ENCODE peak calls at places on chromosomes 6 and 20, in eight cellular contexts. K is cardiac muscle cell, D is spleen, M is sigmoid colon, G is psoas muscle, A is coronary artery, J is ovary, L is heart right ventricle. F is an unnamed sample.

GRCh38 chr6:34671362-34671761 is 25.2 kb downstream of the ILRUN start:
- DNase-seq in L (no peak), A (no peak), D (no peak), M (no peak), K (no peak), G (no peak), J (no peak), F (no peak)

GRCh38 chr6:36285187-36285612 is 15.3 kb downstream of the PNPLA1 start:
- DNase-seq in J (no peak), K (peak), A (no peak), D (no peak), G (no peak), L (no peak), M (no peak), F (no peak)

GRCh38 chr6:34928220-34928619 is 39.2 kb downstream of the ANKS1A start:
- DNase-seq in J (no peak), M (no peak), G (no peak), K (no peak), L (no peak), D (no peak), A (no peak), F (no peak)

GRCh38 chr6:74609857-74610256 is 596.0 kb downstream of the COL12A1 start:
- DNase-seq in K (no peak), G (no peak), M (no peak), L (no peak), D (no peak), J (no peak), A (no peak), F (no peak)

GRCh38 chr20:44618318-44618731 is 33.2 kb downstream of the ADA start:
- DNase-seq in A (no peak), D (peak), G (peak), K (no peak), J (peak), M (no peak), L (no peak), F (peak)

GRCh38 chr20:59933849-59934585 is 580 bp upstream of the SYCP2 start:
- DNase-seq in K (peak), D (peak), G (peak), J (peak), M (peak), A (peak), L (peak), F (peak)

GRCh38 chr20:24664266-24664986 is 195.0 kb downstream of the SYNDIG1 start:
- DNase-seq in M (no peak), A (no peak), J (no peak), G (no peak), L (no peak), K (no peak), D (no peak), F (no peak)

GRCh38 chr6:25880601-25881000 is 6.6 kb upstream of the SLC17A3 start:
- DNase-seq in K (no peak), L (no peak), M (no peak), J (no peak), A (no peak), G (no peak), D (no peak), F (no peak)

GRCh38 chr6:152221806-152222628 is 414.5 kb downstream of the ESR1 start:
- DNase-seq in A (no peak), G (no peak), D (no peak), J (no peak), K (no peak), M (no peak), L (no peak), F (no peak)

GRCh38 chr20:49851234-49851755 is 38.7 kb downstream of the SLC9A8 start:
- DNase-seq in L (no peak), D (no peak), G (no peak), M (no peak), J (no peak), K (peak), A (no peak), F (peak)

GRCh38 chr6:17865243-17865642 is 122.2 kb downstream of the KIF13A start:
- DNase-seq in A (no peak), G (no peak), D (no peak), L (no peak), J (no peak), M (no peak), K (peak), F (no peak)

GRCh38 chr6:46329568-46329967 is 158.8 kb upstream of the ENPP5 start:
- DNase-seq in J (no peak), M (no peak), G (no peak), L (peak), D (no peak), K (no peak), A (no peak), F (no peak)

GRCh38 chr6:11232968-11233626 is 629 bp upstream of the NEDD9 start:
- DNase-seq in M (no peak), G (no peak), L (no peak), A (no peak), K (peak), D (no peak), J (no peak), F (no peak)

GRCh38 chr6:138036955-138037592 is 70.1 kb downstream of the PERP start:
- DNase-seq in G (no peak), J (no peak), A (no peak), M (no peak), L (no peak), K (no peak), D (no peak), F (no peak)

GRCh38 chr20:19382371-19382770 is 169.9 kb downstream of the SLC24A3 start:
- DNase-seq in L (no peak), A (no peak), M (no peak), G (no peak), K (no peak), J (no peak), D (no peak), F (no peak)

GRCh38 chr20:46056970-46057855 is 28.2 kb downstream of the SLC12A5 start:
- DNase-seq in D (no peak), K (peak), M (peak), G (peak), A (peak), J (peak), L (peak), F (peak)

GRCh38 chr6:161080263-161080970 is 88.8 kb downstream of the MAP3K4 start:
- DNase-seq in K (no peak), L (no peak), J (no peak), M (no peak), G (no peak), A (no peak), D (no peak), F (no peak)

GRCh38 chr6:109874086-109874485 is 104.0 kb upstream of the GPR6 start:
- DNase-seq in M (peak), A (no peak), D (no peak), G (no peak), J (no peak), L (no peak), K (no peak), F (no peak)

GRCh38 chr6:75481394-75481793 is 12.2 kb downstream of the FILIP1 start:
- DNase-seq in M (no peak), G (no peak), J (no peak), L (no peak), A (no peak), K (no peak), D (no peak), F (no peak)

DNA sequence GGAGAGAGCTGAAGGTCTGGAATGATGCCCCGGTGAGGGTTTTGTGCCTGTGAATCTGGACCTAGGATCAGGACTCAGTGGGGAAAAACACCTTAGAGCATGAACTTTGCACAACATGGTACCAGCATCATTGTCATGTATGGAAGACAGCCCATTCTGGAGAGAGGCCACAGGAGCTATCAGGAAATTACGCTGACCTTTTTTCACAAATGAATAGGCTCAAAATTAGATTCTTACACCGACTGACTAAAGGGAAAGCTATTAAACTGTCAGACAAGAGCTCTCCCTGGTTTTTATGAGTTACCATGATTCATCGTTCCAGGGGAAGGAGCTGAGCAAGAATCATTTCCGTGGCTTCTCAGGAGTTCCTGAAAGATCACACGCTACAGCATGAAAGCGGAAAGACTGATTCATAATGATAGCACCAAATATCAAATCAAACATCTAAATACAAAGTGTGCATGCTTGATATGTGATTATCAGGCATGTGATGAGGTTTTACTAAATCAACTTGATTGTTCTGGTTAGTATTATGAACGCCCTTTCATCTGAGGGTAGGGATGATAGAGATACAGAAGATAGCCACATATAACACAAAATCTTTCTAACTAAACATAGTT is 224.9 kb upstream of the SMLR1 start:
- DNase-seq in M (no peak), K (no peak), J (no peak), A (no peak), D (no peak), G (no peak), L (no peak), F (no peak)
- H3K27ac ChIP-seq in M (no peak), K (no peak), J (no peak), A (no peak), D (no peak), G (no peak), L (no peak), F (no peak)

GRCh38 chr20:10200329-10200728 is 18.3 kb upstream of the SNAP25 start:
- DNase-seq in L (no peak), J (no peak), G (no peak), M (no peak), A (no peak), D (no peak), K (no peak), F (no peak)

DNA sequence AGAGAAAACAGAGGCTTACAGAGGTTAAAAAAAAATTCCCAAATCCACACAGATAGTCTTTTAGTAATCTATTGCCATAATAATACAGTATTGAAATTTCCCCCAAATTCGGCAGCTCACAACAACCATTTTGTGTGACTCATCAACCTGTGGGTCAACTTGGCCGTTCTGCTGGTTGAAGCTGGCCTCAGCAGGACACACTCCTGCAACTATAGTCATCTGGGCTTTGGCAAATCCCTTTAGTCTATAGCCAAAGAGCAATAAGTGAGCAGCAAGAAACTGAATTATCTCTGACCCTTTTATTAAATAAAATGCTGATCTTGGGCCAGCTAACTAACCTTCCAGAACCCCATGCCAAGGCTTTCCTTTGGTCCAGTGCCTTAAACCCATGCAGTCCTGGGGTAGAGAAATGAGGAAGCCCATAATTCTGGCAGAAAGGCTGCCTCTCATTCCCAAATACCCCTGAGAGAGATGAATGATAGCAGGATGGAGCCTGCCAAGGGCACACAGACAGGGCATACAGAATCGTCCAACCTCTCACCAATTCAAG is 17.2 kb upstream of the SNAP25 start:
- DNase-seq in L (no peak), K (no peak), M (no peak), D (no peak), A (no peak), G (no peak), J (no peak), F (no peak)
- H3K4me3 ChIP-seq in L (no peak), K (no peak), M (no peak), D (no peak), A (no peak), G (no peak), J (no peak), F (no peak)

DNA sequence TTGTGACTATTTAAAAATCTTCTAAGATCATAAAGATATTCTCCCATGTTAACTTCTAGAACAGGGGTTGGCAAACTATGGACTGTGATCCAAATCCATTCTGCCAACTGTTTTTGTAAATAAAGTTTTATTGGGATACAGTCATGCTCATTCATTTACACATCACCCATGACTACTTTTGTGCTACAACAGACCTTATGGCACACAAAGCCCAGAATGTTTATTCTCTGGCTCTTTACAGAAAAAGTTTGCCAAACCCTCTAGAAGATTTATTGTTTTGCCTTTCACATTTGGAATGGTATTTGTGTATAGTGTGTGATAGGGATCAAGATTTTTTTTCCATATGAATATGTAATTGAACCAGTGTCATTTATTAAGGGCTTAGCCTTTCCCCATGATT is 341.7 kb downstream of the CD83 start:
- DNase-seq in G (no peak), A (no peak), K (no peak), L (no peak), J (no peak), M (no peak), D (no peak), F (no peak)
- H3K27ac ChIP-seq in G (no peak), A (no peak), K (no peak), L (no peak), J (no peak), M (peak), D (no peak), F (no peak)

GRCh38 chr6:33018904-33019303 is 9.5 kb upstream of the HLA-DOA start:
- DNase-seq in M (peak), A (no peak), G (peak), K (no peak), J (peak), L (peak), D (peak), F (peak)
- H3K4me3 ChIP-seq in M (peak), A (peak), G (peak), K (no peak), J (peak), L (peak), D (no peak), F (no peak)

GRCh38 chr6:157942351-157942750 is 39.3 kb upstream of the SYNJ2 start:
- DNase-seq in J (no peak), K (no peak), M (no peak), G (no peak), D (no peak), A (no peak), L (no peak), F (no peak)
- H3K27ac ChIP-seq in J (no peak), K (no peak), M (no peak), G (no peak), D (no peak), A (no peak), L (no peak), F (no peak)

F was measured in aorta.